ENCODE peak calls at places on chromosomes 2 and 18, in four cellular contexts. One of them, this sample, is unnamed.

GRCh38 chr2:58497189-58497588 is 256.1 kb upstream of the FANCL start:
- DNase-seq in GM12878: no peak
- DNase-seq in WTC11: no peak
- DNase-seq in HepG2: no peak
- DNase-seq in this sample: no peak

GRCh38 chr2:11406492-11407381 is 59.2 kb downstream of the E2F6 start:
- DNase-seq in GM12878: no peak
- DNase-seq in WTC11: no peak
- DNase-seq in HepG2: no peak
- DNase-seq in this sample: peak; percentile 76

GRCh38 chr2:186693446-186693842 is 416 bp upstream of the FAM171B start:
- DNase-seq in GM12878: no peak
- DNase-seq in WTC11: no peak
- DNase-seq in HepG2: no peak
- DNase-seq in this sample: no peak

GRCh38 chr2:96554293-96555145 is 18.0 kb downstream of the ARID5A start:
- DNase-seq in GM12878: no peak
- DNase-seq in WTC11: peak; percentile 82
- DNase-seq in HepG2: peak; percentile 44
- DNase-seq in this sample: peak; percentile 74

GRCh38 chr2:204015118-204015842 is 78.7 kb downstream of the ICOS start:
- DNase-seq in GM12878: no peak
- DNase-seq in WTC11: no peak
- DNase-seq in HepG2: no peak
- DNase-seq in this sample: no peak

GRCh38 chr2:225112362-225113111 is 70.3 kb upstream of the DOCK10 start:
- DNase-seq in GM12878: peak; percentile 13
- DNase-seq in WTC11: no peak
- DNase-seq in HepG2: no peak
- DNase-seq in this sample: no peak

GRCh38 chr2:218860950-218861381 is 1.4 kb downstream of the WNT6 start:
- DNase-seq in GM12878: no peak
- DNase-seq in WTC11: peak; percentile 87
- DNase-seq in HepG2: peak; percentile 78
- DNase-seq in this sample: peak; percentile 46

GRCh38 chr2:229060147-229060546 is 210.9 kb downstream of the PID1 start:
- DNase-seq in GM12878: no peak
- DNase-seq in WTC11: no peak
- DNase-seq in HepG2: no peak
- DNase-seq in this sample: no peak

GRCh38 chr2:120820885-120821279 is 85.2 kb downstream of the GLI2 start:
- DNase-seq in GM12878: no peak
- DNase-seq in WTC11: no peak
- DNase-seq in HepG2: no peak
- DNase-seq in this sample: peak; percentile 33

GRCh38 chr2:229629039-229629438 is 85.3 kb downstream of the DNER start:
- DNase-seq in GM12878: no peak
- DNase-seq in WTC11: no peak
- DNase-seq in HepG2: no peak
- DNase-seq in this sample: no peak

GRCh38 chr2:238136820-238137537 is 1.5 kb upstream of the KLHL30 start:
- DNase-seq in GM12878: no peak
- DNase-seq in WTC11: no peak
- DNase-seq in HepG2: peak; percentile 41
- DNase-seq in this sample: no peak

GRCh38 chr2:85413592-85414421 is 3.6 kb upstream of the CAPG start:
- DNase-seq in GM12878: no peak
- DNase-seq in WTC11: peak; percentile 58
- DNase-seq in HepG2: no peak
- DNase-seq in this sample: peak; percentile 83

GRCh38 chr18:61824733-61825363 is 68.0 kb downstream of the RNF152 start:
- DNase-seq in GM12878: no peak
- DNase-seq in WTC11: no peak
- DNase-seq in HepG2: no peak
- DNase-seq in this sample: no peak

GRCh38 chr18:76968073-76968472 is 145.7 kb downstream of the ZNF236 start:
- DNase-seq in GM12878: no peak
- DNase-seq in WTC11: peak; percentile 79
- DNase-seq in HepG2: no peak
- DNase-seq in this sample: no peak

GRCh38 chr2:8380026-8380425 is 301.8 kb upstream of the ID2 start:
- DNase-seq in GM12878: no peak
- DNase-seq in WTC11: no peak
- DNase-seq in HepG2: no peak
- DNase-seq in this sample: no peak

GRCh38 chr2:29663266-29663665 is 258.1 kb downstream of the ALK start:
- DNase-seq in GM12878: no peak
- DNase-seq in WTC11: no peak
- DNase-seq in HepG2: no peak
- DNase-seq in this sample: no peak

GRCh38 chr18:75455249-75456183 is 28.0 kb upstream of the SMIM21 start:
- DNase-seq in GM12878: no peak
- DNase-seq in WTC11: peak; percentile 63
- DNase-seq in HepG2: no peak
- DNase-seq in this sample: no peak

GRCh38 chr18:54737986-54738385 is 90.3 kb upstream of the RAB27B start:
- DNase-seq in GM12878: no peak
- DNase-seq in WTC11: no peak
- DNase-seq in HepG2: no peak
- DNase-seq in this sample: no peak

GRCh38 chr2:140565756-140566155 is 1565.1 kb downstream of the LRP1B start:
- DNase-seq in GM12878: no peak
- DNase-seq in WTC11: no peak
- DNase-seq in HepG2: no peak
- DNase-seq in this sample: no peak

GRCh38 chr2:10329880-10330699 is 27.4 kb downstream of the HPCAL1 start:
- DNase-seq in GM12878: no peak
- DNase-seq in WTC11: no peak
- DNase-seq in HepG2: peak; percentile 78
- DNase-seq in this sample: no peak

GRCh38 chr2:128727404-128727803 is 408.7 kb upstream of the HS6ST1 start:
- DNase-seq in GM12878: no peak
- DNase-seq in WTC11: no peak
- DNase-seq in HepG2: no peak
- DNase-seq in this sample: no peak

GRCh38 chr2:239927424-239927981 is 97.6 kb downstream of the NDUFA10 start:
- DNase-seq in GM12878: no peak
- DNase-seq in WTC11: no peak
- DNase-seq in HepG2: peak; percentile 75
- DNase-seq in this sample: peak; percentile 78

GRCh38 chr18:8301427-8302172 is 307.6 kb upstream of the RAB12 start:
- DNase-seq in GM12878: no peak
- DNase-seq in WTC11: no peak
- DNase-seq in HepG2: peak; percentile 45
- DNase-seq in this sample: no peak

GRCh38 chr2:128347701-128348504 is 29.2 kb upstream of the HS6ST1 start:
- DNase-seq in GM12878: no peak
- DNase-seq in WTC11: no peak
- DNase-seq in HepG2: no peak
- DNase-seq in this sample: no peak

GRCh38 chr2:44980786-44981713 is 28.2 kb downstream of the SIX2 start:
- DNase-seq in GM12878: no peak
- DNase-seq in WTC11: no peak
- DNase-seq in HepG2: no peak
- DNase-seq in this sample: no peak

GRCh38 chr2:164920430-164920829 is 34.9 kb downstream of the SLC38A11 start:
- DNase-seq in GM12878: no peak
- DNase-seq in WTC11: no peak
- DNase-seq in HepG2: peak; percentile 90
- DNase-seq in this sample: no peak

GRCh38 chr2:10837532-10838266 is 25.1 kb upstream of the PDIA6 start:
- DNase-seq in GM12878: no peak
- DNase-seq in WTC11: no peak
- DNase-seq in HepG2: no peak
- DNase-seq in this sample: no peak

GRCh38 chr2:100182494-100183355 is 40.3 kb upstream of the AFF3 start:
- DNase-seq in GM12878: no peak
- DNase-seq in WTC11: peak; percentile 16
- DNase-seq in HepG2: no peak
- DNase-seq in this sample: no peak

GRCh38 chr2:81858998-81859397 is 1554.4 kb upstream of the LRRTM1 start:
- DNase-seq in GM12878: no peak
- DNase-seq in WTC11: no peak
- DNase-seq in HepG2: no peak
- DNase-seq in this sample: no peak
- TF ChIP-seq CREM in GM12878: no peak
- TF ChIP-seq CREM in WTC11: no peak
- TF ChIP-seq CREM in HepG2: no peak
- TF ChIP-seq CREM in this sample: no peak

GRCh38 chr2:154452471-154452870 is 246.0 kb upstream of the KCNJ3 start:
- DNase-seq in GM12878: no peak
- DNase-seq in WTC11: no peak
- DNase-seq in HepG2: no peak
- DNase-seq in this sample: no peak

GRCh38 chr2:154449951-154450658 is 248.4 kb upstream of the KCNJ3 start:
- DNase-seq in GM12878: no peak
- DNase-seq in WTC11: no peak
- DNase-seq in HepG2: peak; percentile 91
- DNase-seq in this sample: no peak

GRCh38 chr2:154455871-154456270 is 242.6 kb upstream of the KCNJ3 start:
- DNase-seq in GM12878: no peak
- DNase-seq in WTC11: no peak
- DNase-seq in HepG2: no peak
- DNase-seq in this sample: no peak

GRCh38 chr2:154455201-154455600 is 243.3 kb upstream of the KCNJ3 start:
- DNase-seq in GM12878: no peak
- DNase-seq in WTC11: no peak
- DNase-seq in HepG2: no peak
- DNase-seq in this sample: no peak

DNA sequence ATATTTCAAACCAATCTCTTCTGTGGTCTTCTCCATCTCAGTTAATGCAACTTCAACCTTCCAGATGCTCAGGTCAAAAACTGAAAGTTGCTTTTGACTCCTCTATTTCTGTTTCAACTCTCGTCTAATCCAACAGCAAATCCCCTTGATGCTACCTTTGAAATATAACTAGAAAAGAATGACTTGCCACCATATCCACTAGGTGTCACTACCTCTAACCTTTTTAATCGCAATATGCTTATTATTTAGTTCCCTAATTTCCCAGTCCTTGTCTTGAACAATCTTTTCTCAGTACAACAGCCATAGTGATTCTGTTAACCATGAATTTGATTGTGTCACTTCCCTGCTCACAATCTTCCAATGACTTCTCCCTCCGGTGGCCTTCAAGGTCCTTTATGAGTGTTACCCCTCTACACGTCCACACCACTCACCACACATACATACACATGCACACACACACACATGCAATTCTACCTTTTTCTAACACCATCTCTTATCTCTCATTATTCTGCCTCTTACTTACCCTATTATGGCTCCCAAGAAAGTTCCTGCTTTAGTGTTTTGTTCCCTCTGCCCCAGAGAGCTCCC is 245.5 kb upstream of the KCNJ3 start:
- DNase-seq in GM12878: peak; percentile 13
- DNase-seq in WTC11: no peak
- DNase-seq in HepG2: no peak
- DNase-seq in this sample: no peak
- TF ChIP-seq CREM in GM12878: no peak
- TF ChIP-seq CREM in WTC11: no peak
- TF ChIP-seq CREM in HepG2: no peak
- TF ChIP-seq CREM in this sample: no peak

GRCh38 chr2:33444961-33445360 is 31.5 kb upstream of the RASGRP3 start:
- DNase-seq in GM12878: no peak
- DNase-seq in WTC11: no peak
- DNase-seq in HepG2: no peak
- DNase-seq in this sample: no peak
- TF ChIP-seq CREM in GM12878: no peak
- TF ChIP-seq CREM in WTC11: no peak
- TF ChIP-seq CREM in HepG2: no peak
- TF ChIP-seq CREM in this sample: no peak

DNA sequence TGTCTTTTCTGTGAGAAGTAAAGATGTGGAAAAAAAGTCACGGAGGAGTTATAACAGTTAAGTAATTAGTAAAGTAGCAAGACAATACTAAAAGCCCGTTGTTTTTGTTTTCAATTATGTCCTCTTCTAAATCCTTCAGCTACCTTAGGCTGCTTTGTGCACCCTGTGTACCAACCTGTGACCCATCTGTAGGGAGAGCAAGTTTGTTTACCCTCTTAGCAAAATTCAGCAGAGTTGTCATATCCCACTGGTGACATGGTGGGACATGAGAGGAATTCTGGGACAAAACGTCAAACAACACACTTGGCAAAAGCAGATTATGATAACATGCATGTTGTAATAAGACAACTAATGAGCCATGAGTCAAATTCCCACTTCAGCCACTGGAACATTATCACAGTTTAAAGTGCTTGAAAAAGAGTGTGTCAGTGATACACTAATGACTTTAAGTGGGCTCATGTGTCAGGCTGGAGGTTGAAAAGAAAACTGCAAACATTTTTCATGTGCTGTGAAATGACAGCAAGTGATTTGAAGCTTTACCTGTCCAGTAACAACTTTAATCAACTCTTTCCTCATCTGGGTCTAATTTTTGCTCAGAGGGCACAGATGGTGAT is 392.8 kb upstream of the ACVR2A start:
- DNase-seq in GM12878: no peak
- DNase-seq in WTC11: no peak
- DNase-seq in HepG2: no peak
- DNase-seq in this sample: no peak
- TF ChIP-seq CREM in GM12878: no peak
- TF ChIP-seq CREM in WTC11: no peak
- TF ChIP-seq CREM in HepG2: no peak
- TF ChIP-seq CREM in this sample: no peak

DNA sequence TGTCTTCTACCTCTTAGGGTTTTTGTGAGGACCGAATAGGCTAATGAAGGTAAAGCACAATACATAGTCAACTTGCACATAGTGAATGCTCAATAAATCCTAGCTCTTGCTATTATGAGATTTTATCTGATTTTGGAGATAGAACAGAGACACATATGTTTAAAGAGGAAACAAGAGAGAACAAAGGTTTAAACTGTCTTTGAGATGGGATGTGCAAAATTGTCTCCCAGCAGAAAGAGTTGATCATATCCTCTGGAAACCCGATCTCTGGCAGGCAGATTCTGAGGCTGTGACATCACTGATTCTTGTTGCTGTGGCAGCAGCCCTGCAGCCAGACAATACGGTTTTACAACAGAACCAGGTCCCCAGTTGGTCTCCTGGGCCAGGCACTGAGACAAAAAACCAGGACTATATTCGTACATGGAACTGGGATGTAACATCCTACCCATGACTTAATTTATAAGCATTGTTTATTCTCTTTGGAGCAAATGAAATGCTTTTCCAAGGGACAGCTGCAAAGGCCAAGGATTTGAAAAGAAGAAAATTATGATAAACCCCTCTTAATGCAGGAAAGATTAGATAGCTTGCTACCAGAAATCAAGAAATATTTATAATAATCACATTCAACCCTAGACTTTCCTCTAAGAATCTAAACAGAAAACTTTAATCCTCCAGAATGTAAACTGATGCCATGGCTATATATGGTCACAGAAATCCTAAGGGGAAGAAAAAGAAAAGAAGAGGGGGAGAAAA is 80.2 kb downstream of the SLC8A1 start:
- DNase-seq in GM12878: no peak
- DNase-seq in WTC11: peak; percentile 18
- DNase-seq in HepG2: no peak
- DNase-seq in this sample: no peak
- TF ChIP-seq CREM in GM12878: no peak
- TF ChIP-seq CREM in WTC11: no peak
- TF ChIP-seq CREM in HepG2: no peak
- TF ChIP-seq CREM in this sample: no peak

This sample was measured in K562.